ENCODE peak calls at places on chromosome 12, in ten cellular contexts. A is endodermal cell; P is effector memory CD4-positive, alpha-beta T cell; N is mammary epithelial cell; E is CD8-positive, alpha-beta memory T cell; R is A549; B is endothelial cell of umbilical vein; L is heart left ventricle; V is uterus; X is IMR-90. H is an unnamed sample.

GRCh38 chr12:131093971-131094830 is 140.5 kb downstream of the ADGRD1 start:
- DNase-seq in A (peak; percentile 12), P (no peak), N (no peak), E (peak; percentile 30), R (no peak), B (no peak), L (peak; percentile 2), V (peak; percentile 13), X (no peak), H (no peak)

GRCh38 chr12:113471619-113472171 is at the start of gene LHX5:
- DNase-seq in A (peak; percentile 86), P (no peak), N (no peak), E (no peak), R (peak; percentile 42), B (no peak), L (no peak), V (no peak), X (peak; percentile 13), H (no peak)

GRCh38 chr12:51941011-51941561 is 10.4 kb upstream of the ACVR1B start:
- DNase-seq in A (peak; percentile 47), P (no peak), N (no peak), E (no peak), R (no peak), B (no peak), L (no peak), V (no peak), X (peak; percentile 77), H (no peak)

GRCh38 chr12:91926810-91927209 is 218.8 kb downstream of the BTG1 start:
- DNase-seq in A (no peak), P (no peak), N (peak; percentile 50), E (no peak), R (peak; percentile 84), B (peak; percentile 85), L (no peak), V (no peak), X (peak; percentile 90), H (no peak)

GRCh38 chr12:57240069-57240921 is 10.7 kb downstream of the STAC3 start:
- DNase-seq in A (peak; percentile 83), P (peak; percentile 57), N (peak; percentile 53), E (peak; percentile 84), R (peak; percentile 65), B (no peak), L (peak; percentile 55), V (no peak), X (peak; percentile 60), H (no peak)

GRCh38 chr12:92717202-92717601 is 14.4 kb downstream of the PLEKHG7 start:
- DNase-seq in A (peak; percentile 76), P (no peak), N (peak; percentile 23), E (no peak), R (no peak), B (peak; percentile 64), L (no peak), V (no peak), X (peak; percentile 38), H (no peak)

GRCh38 chr12:121775501-121775900 is 18.0 kb downstream of the RHOF start:
- DNase-seq in A (no peak), P (no peak), N (no peak), E (peak; percentile 50), R (no peak), B (no peak), L (no peak), V (no peak), X (no peak), H (no peak)

GRCh38 chr12:52494518-52494917 is 1.5 kb upstream of the KRT6A start:
- DNase-seq in A (no peak), P (no peak), N (peak; percentile 93), E (no peak), R (no peak), B (no peak), L (no peak), V (peak; percentile 46), X (no peak), H (peak; percentile 80)

GRCh38 chr12:50061172-50061571 is 3.8 kb downstream of the ASIC1 start:
- DNase-seq in A (no peak), P (no peak), N (no peak), E (no peak), R (no peak), B (no peak), L (no peak), V (no peak), X (no peak), H (no peak)

GRCh38 chr12:68745376-68745903 is 536 bp upstream of the SLC35E3 start:
- DNase-seq in A (no peak), P (no peak), N (no peak), E (no peak), R (no peak), B (no peak), L (no peak), V (no peak), X (no peak), H (no peak)

GRCh38 chr12:119071638-119072231 is 90.4 kb downstream of the SRRM4 start:
- DNase-seq in A (no peak), P (no peak), N (no peak), E (no peak), R (no peak), B (no peak), L (no peak), V (no peak), X (no peak), H (no peak)

GRCh38 chr12:76123301-76124212 is 39.1 kb upstream of the NAP1L1 start:
- DNase-seq in A (peak; percentile 43), P (no peak), N (peak; percentile 12), E (no peak), R (no peak), B (peak; percentile 79), L (no peak), V (no peak), X (peak; percentile 64), H (no peak)

GRCh38 chr12:57461326-57461903 is 1.8 kb downstream of the GLI1 start:
- DNase-seq in A (peak; percentile 95), P (no peak), N (peak; percentile 30), E (peak; percentile 72), R (peak; percentile 92), B (peak; percentile 28), L (peak; percentile 78), V (peak; percentile 74), X (peak; percentile 57), H (no peak)

GRCh38 chr12:51821423-51822260 is 26.9 kb downstream of the FIGNL2 start:
- DNase-seq in A (no peak), P (peak; percentile 11), N (no peak), E (peak; percentile 67), R (no peak), B (no peak), L (no peak), V (no peak), X (no peak), H (no peak)

GRCh38 chr12:124519741-124520140 is 47.7 kb downstream of the NCOR2 start:
- DNase-seq in A (no peak), P (no peak), N (no peak), E (no peak), R (no peak), B (no peak), L (no peak), V (peak; percentile 43), X (no peak), H (no peak)

GRCh38 chr12:124520896-124521295 is 46.5 kb downstream of the NCOR2 start:
- DNase-seq in A (no peak), P (no peak), N (no peak), E (no peak), R (no peak), B (peak; percentile 62), L (no peak), V (peak; percentile 18), X (no peak), H (no peak)

GRCh38 chr12:124518051-124518932 is 49.1 kb downstream of the NCOR2 start:
- DNase-seq in A (peak; percentile 78), P (no peak), N (peak; percentile 97), E (no peak), R (peak; percentile 98), B (peak; percentile 99), L (peak; percentile 97), V (peak; percentile 99), X (peak; percentile 99), H (peak; percentile 98)

GRCh38 chr12:124517260-124518050 is 50.0 kb downstream of the NCOR2 start:
- DNase-seq in A (no peak), P (no peak), N (peak; percentile 81), E (no peak), R (peak; percentile 55), B (peak; percentile 79), L (peak; percentile 81), V (peak; percentile 64), X (peak; percentile 38), H (peak; percentile 71)

DNA sequence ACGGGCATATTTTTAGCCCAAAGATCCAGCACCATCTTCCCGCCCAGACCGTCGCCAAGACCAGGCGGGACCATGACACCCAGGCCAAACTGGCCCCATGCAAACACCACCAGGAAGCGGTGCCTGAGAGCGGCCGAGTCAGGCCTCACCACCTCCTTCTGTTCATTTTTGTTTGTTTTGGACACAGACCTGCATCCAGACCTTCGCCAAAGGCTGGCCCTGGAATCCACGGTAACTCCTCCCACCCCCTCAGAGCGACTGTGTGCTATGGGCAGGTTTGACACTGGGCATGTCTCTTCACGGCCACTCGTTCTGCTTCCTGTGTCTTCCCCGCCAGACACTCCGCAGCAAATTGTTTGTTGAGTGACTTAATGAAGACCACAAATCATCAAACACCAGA is 47.2 kb downstream of the NCOR2 start:
- DNase-seq in A (no peak), P (no peak), N (peak; percentile 87), E (no peak), R (peak; percentile 76), B (peak; percentile 87), L (no peak), V (peak; percentile 48), X (peak; percentile 29), H (peak; percentile 83)
- H3K4me1 ChIP-seq in A (no peaks in the 10 kb centered on the region), P (no peaks in the 10 kb centered on the region), N (peaks cover 89% of the 10 kb centered on the region), E (no peaks in the 10 kb centered on the region), R (peaks cover 54% of the 10 kb centered on the region), B (peaks cover 67% of the 10 kb centered on the region), L (peaks cover 75% of the 10 kb centered on the region), V (peaks cover 18% of the 10 kb centered on the region), X (peaks cover 40% of the 10 kb centered on the region), H (peaks cover 36% of the 10 kb centered on the region)

GRCh38 chr12:124322271-124322998 is 27.5 kb downstream of the RFLNA start:
- DNase-seq in A (peak; percentile 65), P (no peak), N (peak; percentile 7), E (no peak), R (peak; percentile 46), B (no peak), L (no peak), V (no peak), X (peak; percentile 13), H (no peak)
- H3K27ac ChIP-seq in A (no peak overlapping the region), P (no peak overlapping the region), N (no peak overlapping the region), E (no peak overlapping the region), R (no peak overlapping the region), B (no peak overlapping the region), L (no peak overlapping the region), V (no peak overlapping the region), X (no peak overlapping the region), H (no peak overlapping the region)

DNA sequence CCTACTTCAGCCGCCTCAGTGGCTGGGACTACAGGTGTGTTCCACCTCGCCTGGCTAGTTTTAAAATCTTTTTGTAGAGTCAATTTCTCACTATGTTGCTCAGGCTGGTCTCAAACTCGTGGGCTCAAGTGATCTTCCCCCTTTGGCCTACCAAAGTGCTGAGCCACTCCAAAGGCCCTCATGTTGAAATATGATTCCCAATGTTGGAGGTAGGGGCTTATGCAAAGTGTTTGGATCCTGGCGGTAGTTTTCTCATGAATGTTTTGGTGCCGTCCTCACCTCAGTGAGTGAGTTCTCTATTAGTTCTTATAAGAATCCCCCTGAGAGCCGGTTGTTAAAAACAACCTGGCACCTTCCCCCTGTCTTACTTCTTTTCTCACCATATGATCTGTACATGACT is 784.6 kb downstream of the TMTC2 start:
- DNase-seq in A (peak; percentile 63), P (no peak), N (no peak), E (no peak), R (no peak), B (no peak), L (no peak), V (no peak), X (no peak), H (no peak)
- H3K4me1 ChIP-seq in A (no peaks in the 10 kb centered on the region), P (no peaks in the 10 kb centered on the region), N (no peaks in the 10 kb centered on the region), E (no peaks in the 10 kb centered on the region), R (no peaks in the 10 kb centered on the region), B (no peaks in the 10 kb centered on the region), L (no peaks in the 10 kb centered on the region), V (no peaks in the 10 kb centered on the region), X (no peaks in the 10 kb centered on the region), H (no peaks in the 10 kb centered on the region)

GRCh38 chr12:109949089-109949488 is 47.1 kb downstream of the GIT2 start:
- DNase-seq in A (no peak), P (no peak), N (no peak), E (no peak), R (no peak), B (no peak), L (peak; percentile 25), V (no peak), X (peak; percentile 79), H (no peak)
- H3K27ac ChIP-seq in A (peak overlapping the region; percentile 3), P (no peak overlapping the region), N (no peak overlapping the region), E (no peak overlapping the region), R (no peak overlapping the region), B (no peak overlapping the region), L (peak overlapping the region; percentile 79), V (peak overlapping the region; percentile 69), X (peak overlapping the region; percentile 89), H (peak overlapping the region; percentile 82)